ENCODE peak calls at places on chromosomes 11 and 22, in ten cellular contexts. X is fibroblast of lung, Y is neural progenitor cell, M is HCT116, H is GM12878, R is endothelial cell of umbilical vein, O is astrocyte, B is GM23248, T is MM.1S, P is SK-N-MC. A is an unnamed sample. For H3K36me3, the result is how much of the 10 kb centered on the place peaks cover.

GRCh38 chr11:121366970-121367369 is 74.4 kb downstream of the SC5D start:
- DNase-seq in M (no peak), O (no peak), P (no peak), Y (no peak), B (no peak), H (no peak), R (no peak), X (no peak), T (no peak), A (no peak)

GRCh38 chr11:100815787-100816330 is 128.8 kb downstream of the ARHGAP42 start:
- DNase-seq in H (no peak), B (no peak), P (no peak), R (no peak), T (no peak), M (no peak), X (no peak), Y (no peak), O (no peak), A (no peak)

GRCh38 chr11:78828582-78829520 is 254.2 kb upstream of the NARS2 start:
- DNase-seq in B (no peak), H (no peak), O (no peak), M (no peak), T (no peak), P (no peak), R (no peak), X (no peak), Y (no peak), A (peak)

GRCh38 chr22:28014141-28015055 is 95.3 kb upstream of the PITPNB start:
- DNase-seq in X (no peak), Y (peak), T (no peak), H (no peak), P (no peak), O (no peak), B (no peak), R (no peak), M (no peak), A (no peak)

GRCh38 chr11:44950625-44951472 is at the start of gene TP53I11:
- DNase-seq in P (no peak), B (peak), Y (peak), X (peak), H (no peak), M (peak), R (peak), O (peak), T (peak), A (peak)

GRCh38 chr11:69958308-69958707 is 119.8 kb upstream of the ANO1 start:
- DNase-seq in P (no peak), R (no peak), X (peak), B (no peak), M (no peak), T (no peak), Y (no peak), O (peak), H (no peak), A (peak)

GRCh38 chr11:72227316-72228228 is 3.0 kb downstream of the INPPL1 start:
- DNase-seq in T (no peak), R (no peak), X (peak), Y (no peak), M (no peak), O (peak), P (no peak), B (peak), H (no peak), A (peak)

GRCh38 chr11:112219476-112220232 is 6.6 kb upstream of the PTS start:
- DNase-seq in H (peak), R (peak), P (peak), M (peak), T (peak), O (peak), B (peak), Y (peak), X (peak), A (peak)

GRCh38 chr22:36201630-36202312 is at the start of gene APOL4:
- DNase-seq in O (no peak), M (no peak), T (no peak), X (peak), B (peak), R (no peak), H (no peak), P (no peak), Y (no peak), A (no peak)

GRCh38 chr11:86670179-86670578 is 2.2 kb downstream of the ME3 start:
- DNase-seq in T (no peak), O (no peak), B (no peak), X (peak), R (no peak), Y (no peak), P (no peak), H (no peak), M (no peak), A (peak)

GRCh38 chr22:33832558-33833151 is 87.6 kb downstream of the LARGE1 start:
- DNase-seq in M (no peak), P (no peak), O (no peak), B (peak), R (no peak), T (no peak), X (no peak), H (no peak), Y (no peak), A (no peak)

GRCh38 chr22:47713880-47714452 is 951.5 kb downstream of the TBC1D22A start:
- DNase-seq in M (no peak), Y (peak), X (no peak), O (no peak), B (no peak), P (no peak), R (no peak), T (no peak), H (no peak), A (no peak)

GRCh38 chr11:122618927-122619326 is 36.6 kb upstream of the UBASH3B start:
- DNase-seq in T (no peak), R (no peak), X (no peak), Y (no peak), B (no peak), P (no peak), O (no peak), H (no peak), M (no peak), A (no peak)

GRCh38 chr11:121722431-121723256 is 269.9 kb upstream of the SORL1-AS1 start:
- DNase-seq in P (no peak), Y (peak), T (no peak), R (peak), H (no peak), O (peak), B (peak), M (no peak), X (peak), A (peak)

GRCh38 chr22:39215430-39216142 is 29.2 kb downstream of the PDGFB start:
- DNase-seq in H (no peak), O (no peak), P (no peak), T (no peak), Y (peak), B (no peak), M (peak), X (no peak), R (no peak), A (no peak)
- H3K9ac ChIP-seq in H (no peak), O (no peak), P (no peak), T (no peak), Y (no peak), B (no peak), M (no peak), X (no peak), R (no peak), A (no peak)

DNA sequence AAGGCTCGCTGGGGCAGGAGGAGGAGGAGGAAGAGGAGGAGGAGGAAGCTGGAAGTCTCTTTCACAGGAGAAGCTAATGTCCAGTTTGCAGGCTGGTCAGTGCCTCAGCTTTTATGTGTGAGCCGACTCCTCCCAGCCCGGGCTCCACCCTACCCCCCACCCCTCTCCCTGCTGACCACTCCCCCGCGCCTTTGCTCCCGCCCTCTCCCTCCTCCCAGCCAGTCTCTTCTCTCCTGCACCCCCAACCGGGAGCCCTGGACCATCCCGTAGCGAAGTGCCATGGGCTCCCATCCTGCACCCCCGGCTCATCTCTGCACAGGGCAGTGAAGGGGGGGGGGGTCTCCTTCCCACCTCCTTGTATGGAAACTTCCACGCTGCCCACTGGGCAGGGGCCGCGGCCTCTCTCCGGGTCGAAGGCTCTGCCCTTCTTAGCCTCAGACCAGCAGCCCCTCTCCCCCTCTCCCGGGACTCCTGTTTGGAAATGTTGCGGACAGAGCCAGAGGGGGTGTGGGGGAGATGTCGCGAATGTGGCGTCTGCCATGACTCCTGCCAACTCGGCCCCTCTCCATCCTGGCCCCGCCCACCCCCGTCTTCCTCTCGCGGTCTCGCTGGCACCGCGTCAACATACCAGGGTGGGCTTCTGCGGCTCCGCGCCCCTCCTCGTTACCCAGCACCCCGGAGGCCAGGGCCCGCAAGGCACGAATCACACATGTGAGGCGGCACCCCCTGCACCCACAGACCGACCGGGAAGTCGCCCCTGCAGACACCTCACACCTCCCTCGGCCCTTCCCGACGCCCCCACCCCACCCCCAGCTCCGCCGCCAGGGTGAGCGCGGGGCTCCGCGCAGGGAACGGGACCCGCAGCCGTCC is 1.8 kb downstream of the IGF2 start:
- DNase-seq in O (peak), R (peak), X (peak), P (no peak), M (peak), T (no peak), B (peak), H (no peak), Y (peak), A (peak)
- TF ChIP-seq EZH2 in O (peak), R (no peak), X (peak), P (no peak), M (no peak), T (peak), B (peak), H (no peak), Y (no peak), A (peak)

GRCh38 chr11:68481579-68482240 is 21.2 kb downstream of the PPP6R3 start:
- DNase-seq in R (no peak), X (no peak), P (no peak), H (no peak), B (no peak), M (no peak), O (no peak), Y (no peak), T (no peak), A (no peak)
- H3K36me3 ChIP-seq in R (under half), X (under half), P (half or more), H (under half), B (under half), M (under half), O (under half), Y (under half), T (under half), A (under half)

DNA sequence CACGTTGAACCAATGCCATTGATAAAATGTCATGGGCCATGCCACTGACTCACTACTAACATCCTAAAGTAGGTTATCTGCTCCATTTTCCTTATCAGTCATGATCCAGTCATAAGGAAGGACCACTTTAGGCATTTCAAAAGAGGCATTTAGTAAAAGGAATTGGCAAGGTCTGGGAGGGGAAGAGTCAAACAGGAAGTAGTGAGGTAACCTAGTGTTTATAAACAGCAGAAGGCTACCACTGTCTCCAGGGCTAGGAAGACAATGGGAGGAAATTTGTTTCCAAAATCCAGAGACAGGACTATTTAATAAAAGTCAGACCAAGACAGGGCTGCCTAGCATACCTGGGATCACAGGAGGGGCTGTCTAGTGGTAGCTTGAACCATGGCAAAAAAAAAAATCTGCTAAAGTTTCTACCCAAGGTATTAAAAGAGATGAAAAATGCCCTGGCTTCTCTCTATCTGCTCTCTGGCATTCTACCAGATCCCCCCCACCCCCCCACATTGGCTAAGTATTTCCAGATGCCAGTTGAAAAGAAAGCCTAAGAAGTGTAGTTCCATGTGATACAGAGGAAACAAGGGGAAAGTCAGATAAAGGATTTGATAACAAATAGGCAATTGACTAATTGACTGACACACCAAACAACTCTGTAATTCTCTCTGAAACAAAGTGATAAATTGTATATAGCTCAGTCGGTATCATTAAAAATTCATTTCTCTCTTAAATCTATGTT is 50.4 kb upstream of the C11orf87 start:
- DNase-seq in R (no peak), Y (no peak), M (no peak), H (no peak), X (no peak), T (no peak), O (no peak), B (peak), P (no peak), A (no peak)
- H3K9ac ChIP-seq in R (no peak), Y (no peak), M (no peak), H (no peak), X (no peak), T (no peak), O (no peak), B (no peak), P (no peak), A (no peak)

DNA sequence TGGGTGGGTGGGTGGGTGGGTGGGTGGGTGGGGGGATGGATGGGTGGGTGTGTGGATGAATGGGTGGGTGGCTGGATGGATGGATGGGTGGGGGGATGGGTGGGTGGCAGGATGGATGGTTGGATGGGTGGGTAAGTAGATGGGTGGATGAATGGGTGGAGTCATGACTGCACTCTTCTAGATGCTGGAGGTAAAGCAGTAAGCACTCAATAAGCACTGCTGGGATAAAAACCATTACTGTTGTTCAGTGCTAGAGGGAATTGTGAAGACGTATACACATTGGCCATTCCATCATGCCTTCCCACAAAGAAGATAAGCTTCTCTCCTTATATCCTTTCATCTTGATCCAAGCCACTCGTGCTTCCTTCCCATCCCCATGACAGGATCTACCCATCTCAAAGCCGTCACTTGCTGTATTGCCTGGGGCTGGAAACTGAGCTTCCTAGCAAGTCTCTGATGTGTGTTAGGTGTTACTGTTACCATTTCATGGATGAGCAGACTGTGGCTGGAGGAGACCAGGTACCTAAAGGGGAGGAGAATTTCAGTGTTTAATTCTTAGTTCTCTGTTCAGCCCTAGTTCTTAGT is 74.8 kb downstream of the MICAL2 start:
- DNase-seq in H (no peak), P (no peak), O (no peak), B (no peak), X (no peak), Y (no peak), M (no peak), R (no peak), T (no peak), A (no peak)
- TF ChIP-seq EZH2 in H (no peak), P (no peak), O (no peak), B (no peak), X (no peak), Y (no peak), M (no peak), R (no peak), T (no peak), A (no peak)

DNA sequence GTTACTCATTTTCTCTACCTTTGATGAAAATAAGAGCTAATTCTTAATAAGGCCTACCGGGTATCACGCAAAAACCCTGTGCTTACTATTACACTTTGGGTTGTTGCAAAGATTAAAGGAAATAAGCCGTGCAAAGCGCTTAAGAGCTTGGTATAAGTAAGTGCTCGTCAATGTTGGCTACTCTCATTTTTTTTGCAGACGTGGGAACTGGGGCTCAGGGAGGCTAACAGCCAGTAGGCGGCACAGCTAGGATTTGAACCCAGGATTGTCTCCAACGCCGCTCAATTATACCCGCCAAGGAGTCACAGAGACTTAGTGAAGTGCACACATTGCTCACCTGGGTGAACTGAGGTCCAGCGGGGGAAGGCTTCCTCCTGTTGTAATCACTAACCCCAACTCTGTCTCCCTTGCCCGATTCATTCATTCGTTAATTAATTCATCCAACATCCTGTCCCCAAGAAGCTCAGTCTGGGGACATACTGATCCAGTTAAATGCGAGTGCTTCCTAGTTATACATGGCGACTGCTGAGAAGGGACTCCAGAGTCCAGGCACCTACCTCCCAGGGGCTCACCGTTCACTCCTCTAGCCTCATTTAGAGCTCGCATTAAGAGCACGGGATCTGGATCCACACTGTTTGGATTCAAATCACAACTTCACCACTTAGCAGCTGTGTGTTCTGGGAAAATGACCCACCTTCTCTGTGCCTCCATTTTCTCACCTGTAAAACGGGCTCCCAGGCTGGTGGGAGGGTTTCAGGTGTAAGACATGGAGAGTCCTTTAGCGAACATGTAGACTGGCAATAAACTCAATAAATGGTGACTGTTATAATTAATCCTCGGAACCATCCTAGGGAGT is 869 bp upstream of the MTFP1 start:
- DNase-seq in P (no peak), X (no peak), R (no peak), B (peak), T (peak), O (no peak), H (no peak), M (no peak), Y (peak), A (peak)
- H3K36me3 ChIP-seq in P (under half), X (under half), R (under half), B (under half), T (under half), O (under half), H (under half), M (under half), Y (under half), A (under half)

DNA sequence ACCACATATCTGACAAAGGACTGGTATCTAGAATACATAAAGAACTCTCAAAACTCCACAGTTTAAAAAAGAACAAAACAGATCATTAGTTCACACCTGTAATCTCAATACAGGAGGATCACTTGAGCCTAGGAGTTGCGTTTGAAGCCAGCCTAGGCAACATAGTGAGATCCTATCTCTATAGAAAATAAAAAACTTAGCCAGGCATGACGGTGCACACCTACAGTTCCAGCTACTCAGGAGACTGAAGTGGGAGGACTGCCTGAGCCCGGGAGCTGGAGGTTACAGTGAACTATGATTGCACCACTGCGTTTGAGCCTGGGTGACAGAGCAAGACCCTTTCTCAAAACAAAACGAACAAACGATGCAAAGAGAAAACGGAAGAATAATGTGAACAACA is 70.8 kb downstream of the DGCR2 start:
- DNase-seq in M (no peak), H (no peak), R (no peak), Y (no peak), B (no peak), P (no peak), O (no peak), X (no peak), T (no peak), A (no peak)
- H3K9ac ChIP-seq in M (no peak), H (no peak), R (no peak), Y (no peak), B (no peak), P (no peak), O (no peak), X (no peak), T (no peak), A (no peak)

GRCh38 chr22:25282346-25282670 is 62.9 kb downstream of the CRYBB2 start:
- DNase-seq in M (no peak), T (no peak), H (no peak), O (no peak), X (no peak), P (no peak), R (no peak), B (no peak), Y (no peak), A (no peak)

GRCh38 chr22:25281675-25282345 is 62.4 kb downstream of the CRYBB2 start:
- DNase-seq in B (no peak), M (no peak), T (no peak), X (no peak), O (no peak), R (no peak), Y (peak), P (no peak), H (no peak), A (no peak)

DNA sequence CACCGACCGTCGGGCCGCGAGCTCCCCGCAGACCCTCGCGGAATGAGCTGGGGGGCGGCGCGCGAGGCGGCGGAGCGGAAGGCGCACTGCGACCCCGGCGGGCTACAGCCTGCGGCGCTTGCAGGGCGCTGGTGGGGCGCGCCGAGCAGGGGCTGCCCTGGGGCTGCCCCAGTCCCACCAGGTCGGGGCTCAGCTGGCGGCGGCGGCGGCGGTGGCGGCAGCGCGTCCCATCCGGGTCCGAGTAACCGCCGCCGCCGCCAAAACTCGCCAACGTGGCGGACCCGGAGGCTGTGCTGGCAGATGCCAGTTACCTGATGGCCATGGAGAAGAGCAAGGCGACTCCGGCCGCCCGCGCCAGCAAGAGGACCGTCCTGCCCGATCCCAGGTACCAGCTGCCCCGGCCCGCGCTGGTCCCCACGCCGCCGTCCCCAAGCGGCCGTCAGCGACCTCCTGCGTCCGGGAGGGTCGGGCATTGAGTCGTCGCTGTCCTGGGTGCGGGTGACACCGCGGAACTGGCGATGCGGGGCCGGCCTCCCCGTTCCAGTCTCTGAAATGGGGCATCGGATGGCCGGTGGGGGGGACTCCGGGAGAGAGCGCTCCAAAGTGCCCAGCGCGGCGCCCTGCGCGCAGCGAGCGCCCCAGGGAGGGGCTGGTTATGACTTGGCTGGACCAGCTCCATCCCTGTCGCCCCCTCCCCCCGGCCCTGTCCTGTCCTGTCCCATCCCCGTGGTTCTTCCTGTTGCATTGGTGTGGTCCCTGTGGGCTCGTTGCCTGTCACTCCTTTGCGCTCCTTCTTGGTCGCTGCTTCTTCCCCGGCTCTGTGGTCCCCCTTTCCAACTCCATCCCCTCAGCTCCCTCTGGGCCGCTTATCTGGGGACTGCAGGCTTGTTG is 63.5 kb downstream of the CRYBB2 start:
- DNase-seq in Y (peak), X (no peak), O (no peak), H (no peak), B (no peak), R (no peak), T (no peak), P (no peak), M (no peak), A (no peak)
- TF ChIP-seq EZH2 in Y (peak), X (peak), O (peak), H (no peak), B (peak), R (peak), T (no peak), P (no peak), M (no peak), A (peak)

A was measured in mammary epithelial cell.